ENCODE peak calls at places on chromosomes 16 and 17, in six cellular contexts. One of them, this sample, is unnamed.

GRCh38 chr16:14486520-14487303 is 143.3 kb downstream of the PARN start:
- DNase-seq in AG04449: peak; percentile 67
- DNase-seq in activated T-cell treated with anti-CD3 and anti-CD28 coated beads, Interleukin-2, amount 50 U/mL, for 72 hours: no peak
- DNase-seq in CD8-positive, alpha-beta memory T cell: no peak
- DNase-seq in renal cortical epithelial cell: peak; percentile 98
- DNase-seq in Right ventricle myocardium superior: peak; percentile 84
- DNase-seq in this sample: peak; percentile 81

GRCh38 chr16:6684076-6684673 is 648.5 kb upstream of the RBFOX1 start:
- DNase-seq in AG04449: no peak
- DNase-seq in activated T-cell treated with anti-CD3 and anti-CD28 coated beads, Interleukin-2, amount 50 U/mL, for 72 hours: no peak
- DNase-seq in CD8-positive, alpha-beta memory T cell: no peak
- DNase-seq in renal cortical epithelial cell: peak; percentile 15
- DNase-seq in Right ventricle myocardium superior: no peak
- DNase-seq in this sample: no peak

GRCh38 chr16:50467943-50468748 is 80.0 kb upstream of the NKD1 start:
- DNase-seq in AG04449: no peak
- DNase-seq in activated T-cell treated with anti-CD3 and anti-CD28 coated beads, Interleukin-2, amount 50 U/mL, for 72 hours: peak; percentile 33
- DNase-seq in CD8-positive, alpha-beta memory T cell: peak; percentile 10
- DNase-seq in renal cortical epithelial cell: no peak
- DNase-seq in Right ventricle myocardium superior: no peak
- DNase-seq in this sample: no peak

GRCh38 chr17:81934098-81934757 is 2.9 kb downstream of the PYCR1 start:
- DNase-seq in AG04449: no peak
- DNase-seq in activated T-cell treated with anti-CD3 and anti-CD28 coated beads, Interleukin-2, amount 50 U/mL, for 72 hours: no peak
- DNase-seq in CD8-positive, alpha-beta memory T cell: no peak
- DNase-seq in renal cortical epithelial cell: no peak
- DNase-seq in Right ventricle myocardium superior: no peak
- DNase-seq in this sample: no peak

GRCh38 chr17:57338257-57338919 is 82.1 kb downstream of the MSI2 start:
- DNase-seq in AG04449: no peak
- DNase-seq in activated T-cell treated with anti-CD3 and anti-CD28 coated beads, Interleukin-2, amount 50 U/mL, for 72 hours: peak; percentile 8
- DNase-seq in CD8-positive, alpha-beta memory T cell: no peak
- DNase-seq in renal cortical epithelial cell: no peak
- DNase-seq in Right ventricle myocardium superior: no peak
- DNase-seq in this sample: no peak

GRCh38 chr17:30000001-30000754 is 58.7 kb downstream of the EFCAB5 start:
- DNase-seq in AG04449: no peak
- DNase-seq in activated T-cell treated with anti-CD3 and anti-CD28 coated beads, Interleukin-2, amount 50 U/mL, for 72 hours: no peak
- DNase-seq in CD8-positive, alpha-beta memory T cell: no peak
- DNase-seq in renal cortical epithelial cell: no peak
- DNase-seq in Right ventricle myocardium superior: no peak
- DNase-seq in this sample: no peak

GRCh38 chr17:42389135-42389417 is 834 bp upstream of the STAT3 start:
- DNase-seq in AG04449: no peak
- DNase-seq in activated T-cell treated with anti-CD3 and anti-CD28 coated beads, Interleukin-2, amount 50 U/mL, for 72 hours: no peak
- DNase-seq in CD8-positive, alpha-beta memory T cell: no peak
- DNase-seq in renal cortical epithelial cell: no peak
- DNase-seq in Right ventricle myocardium superior: no peak
- DNase-seq in this sample: no peak

GRCh38 chr16:26717826-26718225 is 348.9 kb upstream of the C16orf82 start:
- DNase-seq in AG04449: no peak
- DNase-seq in activated T-cell treated with anti-CD3 and anti-CD28 coated beads, Interleukin-2, amount 50 U/mL, for 72 hours: no peak
- DNase-seq in CD8-positive, alpha-beta memory T cell: no peak
- DNase-seq in renal cortical epithelial cell: no peak
- DNase-seq in Right ventricle myocardium superior: no peak
- DNase-seq in this sample: no peak

GRCh38 chr17:49851387-49852291 is 3.8 kb upstream of the TAC4 start:
- DNase-seq in AG04449: no peak
- DNase-seq in activated T-cell treated with anti-CD3 and anti-CD28 coated beads, Interleukin-2, amount 50 U/mL, for 72 hours: peak; percentile 77
- DNase-seq in CD8-positive, alpha-beta memory T cell: peak; percentile 68
- DNase-seq in renal cortical epithelial cell: peak; percentile 41
- DNase-seq in Right ventricle myocardium superior: peak; percentile 88
- DNase-seq in this sample: no peak

GRCh38 chr17:9211133-9211765 is 189.9 kb downstream of the NTN1 start:
- DNase-seq in AG04449: no peak
- DNase-seq in activated T-cell treated with anti-CD3 and anti-CD28 coated beads, Interleukin-2, amount 50 U/mL, for 72 hours: no peak
- DNase-seq in CD8-positive, alpha-beta memory T cell: no peak
- DNase-seq in renal cortical epithelial cell: no peak
- DNase-seq in Right ventricle myocardium superior: no peak
- DNase-seq in this sample: no peak

GRCh38 chr17:31401456-31402254 is 10.2 kb downstream of the RAB11FIP4 start:
- DNase-seq in AG04449: no peak
- DNase-seq in activated T-cell treated with anti-CD3 and anti-CD28 coated beads, Interleukin-2, amount 50 U/mL, for 72 hours: no peak
- DNase-seq in CD8-positive, alpha-beta memory T cell: no peak
- DNase-seq in renal cortical epithelial cell: no peak
- DNase-seq in Right ventricle myocardium superior: no peak
- DNase-seq in this sample: no peak